ENCODE peak calls at places on chromosomes 4 and X, in nine cellular contexts. N is amniotic epithelial cell; X is nephron progenitor cell; F is stimulated activated CD4-positive, alpha-beta T cell treated with anti-CD3 and anti-CD28 coated beads, TNF-alpha, amount 100 ng/mL, for 48 hours; C is right lobe of liver; E is AG08396; T is effector memory CD8-positive, alpha-beta T cell; P is naive B cell; Q is activated naive CD4-positive, alpha-beta T cell treated with anti-CD3 and anti-CD28 coated beads for 36 hours. K is an unnamed sample.

GRCh38 chrX:48897157-48897620 is 379 bp downstream of the TIMM17B start:
- DNase-seq in N (peak; percentile 59), X (peak; percentile 83), F (no peak), C (peak; percentile 84), E (peak; percentile 66), T (no peak), P (peak; percentile 33), Q (peak; percentile 75), K (peak; percentile 80)

GRCh38 chrX:135194684-135195083 is 23.5 kb upstream of the CT55 start:
- DNase-seq in N (no peak), X (no peak), F (no peak), C (no peak), E (no peak), T (no peak), P (no peak), Q (no peak), K (no peak)

GRCh38 chrX:118493653-118494297 is 1.8 kb upstream of the DOCK11 start:
- DNase-seq in N (no peak), X (no peak), F (no peak), C (no peak), E (no peak), T (no peak), P (no peak), Q (no peak), K (no peak)

GRCh38 chrX:66012094-66012534 is 27.8 kb downstream of the VSIG4 start:
- DNase-seq in N (no peak), X (no peak), F (no peak), C (no peak), E (no peak), T (no peak), P (no peak), Q (peak; percentile 27), K (no peak)

GRCh38 chr4:159549092-159549491 is 446.2 kb downstream of the RAPGEF2 start:
- DNase-seq in N (peak; percentile 60), X (no peak), F (no peak), C (no peak), E (no peak), T (no peak), P (no peak), Q (no peak), K (no peak)

GRCh38 chr4:99058228-99058627 is 30.4 kb downstream of the ADH5 start:
- DNase-seq in N (no peak), X (no peak), F (no peak), C (no peak), E (no peak), T (no peak), P (no peak), Q (no peak), K (no peak)

GRCh38 chr4:52512291-52512690 is 146.8 kb downstream of the USP46 start:
- DNase-seq in N (no peak), X (no peak), F (no peak), C (no peak), E (no peak), T (no peak), P (no peak), Q (no peak), K (no peak)

GRCh38 chrX:40106677-40107290 is 9.0 kb upstream of the BCOR start:
- DNase-seq in N (no peak), X (no peak), F (no peak), C (peak; percentile 47), E (peak; percentile 15), T (no peak), P (no peak), Q (no peak), K (no peak)

GRCh38 chr4:70365479-70365878 is 4.9 kb downstream of the SMR3A start:
- DNase-seq in N (no peak), X (no peak), F (no peak), C (no peak), E (no peak), T (no peak), P (no peak), Q (no peak), K (peak; percentile 39)

GRCh38 chrX:45697591-45697990 is 496.9 kb upstream of the DIPK2B start:
- DNase-seq in N (peak; percentile 55), X (no peak), F (no peak), C (no peak), E (peak; percentile 56), T (no peak), P (no peak), Q (no peak), K (no peak)

GRCh38 chr4:42655921-42656735 is 777 bp downstream of the ATP8A1 start:
- DNase-seq in N (no peak), X (peak; percentile 58), F (no peak), C (peak; percentile 60), E (peak; percentile 24), T (peak; percentile 45), P (peak; percentile 70), Q (peak; percentile 46), K (no peak)

GRCh38 chrX:17706676-17707075 is 30.6 kb upstream of the SCML1 start:
- DNase-seq in N (peak; percentile 69), X (no peak), F (no peak), C (no peak), E (peak; percentile 76), T (no peak), P (no peak), Q (no peak), K (no peak)

GRCh38 chr4:124970011-124970410 is 257.5 kb upstream of the ANKRD50 start:
- DNase-seq in N (peak; percentile 78), X (no peak), F (no peak), C (no peak), E (no peak), T (no peak), P (no peak), Q (no peak), K (no peak)

GRCh38 chrX:20432048-20432447 is 165.3 kb upstream of the RPS6KA3 start:
- DNase-seq in N (peak; percentile 73), X (no peak), F (no peak), C (no peak), E (no peak), T (no peak), P (no peak), Q (no peak), K (no peak)

GRCh38 chrX:65677954-65678469 is 10.6 kb downstream of the MSN start:
- DNase-seq in N (peak; percentile 90), X (no peak), F (no peak), C (no peak), E (peak; percentile 59), T (no peak), P (no peak), Q (no peak), K (no peak)

GRCh38 chr4:42806436-42806835 is 86.1 kb upstream of the GRXCR1 start:
- DNase-seq in N (no peak), X (no peak), F (no peak), C (no peak), E (no peak), T (no peak), P (no peak), Q (no peak), K (no peak)

GRCh38 chrX:132411310-132411977 is 77.4 kb downstream of the MBNL3 start:
- DNase-seq in N (no peak), X (no peak), F (no peak), C (no peak), E (no peak), T (no peak), P (no peak), Q (no peak), K (no peak)

GRCh38 chrX:11557120-11557519 is 108.6 kb downstream of the ARHGAP6 start:
- DNase-seq in N (peak; percentile 59), X (no peak), F (no peak), C (no peak), E (peak; percentile 37), T (no peak), P (no peak), Q (no peak), K (no peak)

GRCh38 chr4:3498901-3499510 is 33.2 kb downstream of the LRPAP1 start:
- DNase-seq in N (no peak), X (no peak), F (no peak), C (no peak), E (no peak), T (no peak), P (no peak), Q (no peak), K (peak; percentile 82)

GRCh38 chrX:9141496-9141895 is 107.6 kb upstream of the FAM9B start:
- DNase-seq in N (no peak), X (no peak), F (no peak), C (no peak), E (peak; percentile 15), T (no peak), P (no peak), Q (no peak), K (no peak)

GRCh38 chrX:154599531-154599930 is 14.6 kb downstream of the CTAG1A start:
- DNase-seq in N (no peak), X (no peak), F (no peak), C (no peak), E (no peak), T (no peak), P (no peak), Q (no peak), K (no peak)

GRCh38 chr4:75497133-75497532 is 17.1 kb downstream of the RCHY1 start:
- DNase-seq in N (peak; percentile 39), X (no peak), F (no peak), C (no peak), E (no peak), T (no peak), P (no peak), Q (no peak), K (no peak)

GRCh38 chr4:69888336-69888735 is 28.4 kb upstream of the SULT1E1 start:
- DNase-seq in N (peak; percentile 6), X (no peak), F (no peak), C (no peak), E (no peak), T (no peak), P (no peak), Q (no peak), K (no peak)

K was measured in COR-L47.